ENCODE peak calls at places on chromosome 13, in seven cellular contexts. One of them, this sample, is unnamed.

GRCh38 chr13:24683370-24683769 is 3.2 kb downstream of the ATP12A start:
- DNase-seq in GM12878: no peak
- DNase-seq in H1: no peak
- DNase-seq in SK-N-SH: no peak
- DNase-seq in K562: no peak
- DNase-seq in HepG2: peak
- DNase-seq in GM12891: no peak
- DNase-seq in this sample: no peak

GRCh38 chr13:46908511-46908910 is 11.7 kb upstream of the HTR2A start:
- DNase-seq in GM12891: no peak
- DNase-seq in H1: no peak
- DNase-seq in HepG2: no peak
- DNase-seq in SK-N-SH: no peak
- DNase-seq in K562: no peak
- DNase-seq in GM12878: no peak
- DNase-seq in this sample: no peak

GRCh38 chr13:27079421-27079958 is 92.1 kb downstream of the USP12 start:
- DNase-seq in HepG2: no peak
- DNase-seq in K562: no peak
- DNase-seq in GM12878: no peak
- DNase-seq in GM12891: no peak
- DNase-seq in SK-N-SH: no peak
- DNase-seq in H1: no peak
- DNase-seq in this sample: no peak

GRCh38 chr13:98214008-98214643 is 37.1 kb upstream of the RNF113B start:
- DNase-seq in HepG2: no peak
- DNase-seq in K562: no peak
- DNase-seq in SK-N-SH: no peak
- DNase-seq in GM12878: no peak
- DNase-seq in H1: no peak
- DNase-seq in GM12891: no peak
- DNase-seq in this sample: no peak

GRCh38 chr13:91572439-91572838 is 174.0 kb downstream of the GPC5 start:
- DNase-seq in HepG2: no peak
- DNase-seq in GM12891: no peak
- DNase-seq in GM12878: no peak
- DNase-seq in H1: no peak
- DNase-seq in K562: no peak
- DNase-seq in SK-N-SH: no peak
- DNase-seq in this sample: no peak

GRCh38 chr13:28558567-28558966 is 63.6 kb upstream of the FLT1 start:
- DNase-seq in SK-N-SH: no peak
- DNase-seq in K562: no peak
- DNase-seq in GM12891: no peak
- DNase-seq in GM12878: no peak
- DNase-seq in H1: no peak
- DNase-seq in HepG2: no peak
- DNase-seq in this sample: no peak

GRCh38 chr13:44193731-44194130 is 179.9 kb upstream of the SERP2 start:
- DNase-seq in GM12878: no peak
- DNase-seq in H1: no peak
- DNase-seq in K562: no peak
- DNase-seq in SK-N-SH: no peak
- DNase-seq in GM12891: no peak
- DNase-seq in HepG2: no peak
- DNase-seq in this sample: no peak

GRCh38 chr13:21657538-21657937 is 13.3 kb upstream of the FGF9 start:
- DNase-seq in H1: no peak
- DNase-seq in GM12878: no peak
- DNase-seq in SK-N-SH: no peak
- DNase-seq in GM12891: no peak
- DNase-seq in K562: no peak
- DNase-seq in HepG2: no peak
- DNase-seq in this sample: no peak

GRCh38 chr13:47126432-47126831 is 229.6 kb upstream of the HTR2A start:
- DNase-seq in H1: no peak
- DNase-seq in GM12878: no peak
- DNase-seq in GM12891: no peak
- DNase-seq in K562: no peak
- DNase-seq in SK-N-SH: no peak
- DNase-seq in HepG2: no peak
- DNase-seq in this sample: no peak

GRCh38 chr13:75357576-75358295 is 124.2 kb downstream of the TBC1D4 start:
- DNase-seq in K562: peak
- DNase-seq in HepG2: peak
- DNase-seq in H1: peak
- DNase-seq in GM12878: no peak
- DNase-seq in GM12891: peak
- DNase-seq in SK-N-SH: peak
- DNase-seq in this sample: peak

GRCh38 chr13:114119196-114119595 is 13.2 kb downstream of the RASA3 start:
- DNase-seq in GM12891: no peak
- DNase-seq in GM12878: no peak
- DNase-seq in K562: no peak
- DNase-seq in HepG2: peak
- DNase-seq in H1: no peak
- DNase-seq in SK-N-SH: peak
- DNase-seq in this sample: no peak

GRCh38 chr13:108463365-108463764 is 166.0 kb upstream of the MYO16 start:
- DNase-seq in GM12891: no peak
- DNase-seq in HepG2: no peak
- DNase-seq in H1: no peak
- DNase-seq in GM12878: peak
- DNase-seq in K562: no peak
- DNase-seq in SK-N-SH: no peak
- DNase-seq in this sample: no peak

GRCh38 chr13:27396252-27396846 is 28.1 kb upstream of the GTF3A start:
- DNase-seq in K562: no peak
- DNase-seq in H1: no peak
- DNase-seq in HepG2: peak
- DNase-seq in SK-N-SH: no peak
- DNase-seq in GM12878: no peak
- DNase-seq in GM12891: no peak
- DNase-seq in this sample: no peak

GRCh38 chr13:39612023-39612637 is 9.1 kb upstream of the LHFPL6 start:
- DNase-seq in HepG2: peak
- DNase-seq in SK-N-SH: peak
- DNase-seq in GM12891: no peak
- DNase-seq in GM12878: no peak
- DNase-seq in H1: peak
- DNase-seq in K562: peak
- DNase-seq in this sample: no peak

GRCh38 chr13:89061821-89062220 is 1390.7 kb downstream of the SLITRK5 start:
- DNase-seq in H1: no peak
- DNase-seq in SK-N-SH: no peak
- DNase-seq in GM12891: no peak
- DNase-seq in HepG2: peak
- DNase-seq in K562: no peak
- DNase-seq in GM12878: no peak
- DNase-seq in this sample: no peak

GRCh38 chr13:73416093-73416492 is 357.3 kb downstream of the KLF5 start:
- DNase-seq in K562: no peak
- DNase-seq in H1: no peak
- DNase-seq in GM12891: no peak
- DNase-seq in SK-N-SH: no peak
- DNase-seq in HepG2: no peak
- DNase-seq in GM12878: no peak
- DNase-seq in this sample: no peak

GRCh38 chr13:102848956-102849355 is 3.1 kb downstream of the ERCC5 start:
- DNase-seq in GM12891: no peak
- DNase-seq in H1: no peak
- DNase-seq in GM12878: no peak
- DNase-seq in SK-N-SH: no peak
- DNase-seq in HepG2: no peak
- DNase-seq in K562: no peak
- DNase-seq in this sample: no peak

GRCh38 chr13:109345433-109345941 is 440.9 kb downstream of the IRS2 start:
- DNase-seq in SK-N-SH: peak
- DNase-seq in GM12891: no peak
- DNase-seq in GM12878: no peak
- DNase-seq in H1: no peak
- DNase-seq in K562: no peak
- DNase-seq in HepG2: no peak
- DNase-seq in this sample: no peak

GRCh38 chr13:51066091-51066831 is 44.8 kb downstream of the C13orf42 start:
- DNase-seq in HepG2: no peak
- DNase-seq in H1: peak
- DNase-seq in GM12891: no peak
- DNase-seq in K562: no peak
- DNase-seq in SK-N-SH: no peak
- DNase-seq in GM12878: no peak
- DNase-seq in this sample: no peak

GRCh38 chr13:65653548-65654078 is 1576.5 kb downstream of the PCDH9 start:
- DNase-seq in GM12878: no peak
- DNase-seq in K562: no peak
- DNase-seq in SK-N-SH: peak
- DNase-seq in H1: no peak
- DNase-seq in HepG2: no peak
- DNase-seq in GM12891: no peak
- DNase-seq in this sample: no peak

GRCh38 chr13:110338441-110339101 is 31.5 kb downstream of the COL4A2 start:
- DNase-seq in HepG2: no peak
- DNase-seq in H1: no peak
- DNase-seq in SK-N-SH: no peak
- DNase-seq in K562: no peak
- DNase-seq in GM12878: no peak
- DNase-seq in GM12891: no peak
- DNase-seq in this sample: no peak

GRCh38 chr13:27960362-27961226 is 8.5 kb downstream of the CDX2 start:
- DNase-seq in HepG2: peak
- DNase-seq in GM12878: no peak
- DNase-seq in GM12891: no peak
- DNase-seq in K562: peak
- DNase-seq in H1: peak
- DNase-seq in SK-N-SH: peak
- DNase-seq in this sample: no peak

GRCh38 chr13:63636231-63636993 is 2220.8 kb upstream of the PCDH20 start:
- DNase-seq in H1: no peak
- DNase-seq in K562: no peak
- DNase-seq in GM12878: peak
- DNase-seq in SK-N-SH: no peak
- DNase-seq in GM12891: no peak
- DNase-seq in HepG2: no peak
- DNase-seq in this sample: no peak

DNA sequence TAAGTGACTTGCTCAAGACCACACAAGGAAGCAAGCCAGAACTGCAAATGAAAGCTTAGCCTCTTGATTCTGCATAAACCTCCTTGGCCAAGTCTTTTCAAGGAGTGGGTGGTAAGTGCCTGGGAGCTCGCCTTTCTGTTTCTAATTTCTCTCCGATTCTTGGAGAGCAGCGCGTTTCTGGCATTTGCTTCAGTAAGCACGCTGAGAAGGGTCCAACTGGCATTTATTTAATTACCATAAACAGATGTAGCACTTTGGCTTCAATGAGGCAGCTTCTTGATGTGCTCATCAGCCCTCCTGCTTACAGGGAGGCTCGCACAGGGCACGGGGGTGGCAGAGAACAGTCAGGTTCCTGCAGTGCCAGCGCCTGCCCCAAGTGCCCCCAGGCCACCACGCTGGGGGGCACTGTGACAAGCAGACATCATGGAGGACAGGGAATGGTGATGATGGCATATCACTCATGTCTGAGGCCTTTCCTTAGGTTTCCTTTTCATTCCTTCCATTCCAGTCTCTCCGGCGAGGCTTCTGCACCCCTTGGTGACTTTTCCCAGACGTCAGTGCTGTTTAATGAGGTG is 13.3 kb downstream of the SIAH3 start:
- DNase-seq in GM12891: no peak
- DNase-seq in SK-N-SH: peak
- DNase-seq in HepG2: no peak
- DNase-seq in GM12878: no peak
- DNase-seq in K562: no peak
- DNase-seq in H1: no peak
- DNase-seq in this sample: no peak
- TF ChIP-seq TAF1 in GM12891: no peak
- TF ChIP-seq TAF1 in SK-N-SH: no peak
- TF ChIP-seq TAF1 in HepG2: no peak
- TF ChIP-seq TAF1 in GM12878: no peak
- TF ChIP-seq TAF1 in K562: no peak
- TF ChIP-seq TAF1 in H1: no peak
- TF ChIP-seq TAF1 in this sample: no peak

GRCh38 chr13:48333976-48334375 is 30.4 kb downstream of the RB1 start:
- DNase-seq in H1: no peak
- DNase-seq in HepG2: no peak
- DNase-seq in SK-N-SH: no peak
- DNase-seq in K562: no peak
- DNase-seq in GM12891: no peak
- DNase-seq in GM12878: no peak
- DNase-seq in this sample: no peak

GRCh38 chr13:48334534-48335127 is 31.1 kb downstream of the RB1 start:
- DNase-seq in K562: peak
- DNase-seq in GM12878: peak
- DNase-seq in SK-N-SH: peak
- DNase-seq in HepG2: peak
- DNase-seq in GM12891: no peak
- DNase-seq in H1: no peak
- DNase-seq in this sample: no peak
- TF ChIP-seq TAF1 in K562: no peak
- TF ChIP-seq TAF1 in GM12878: no peak
- TF ChIP-seq TAF1 in SK-N-SH: no peak
- TF ChIP-seq TAF1 in HepG2: no peak
- TF ChIP-seq TAF1 in GM12891: no peak
- TF ChIP-seq TAF1 in H1: no peak
- TF ChIP-seq TAF1 in this sample: no peak

GRCh38 chr13:20054586-20054985 is 96.1 kb downstream of the ZMYM2 start:
- DNase-seq in K562: no peak
- DNase-seq in GM12878: no peak
- DNase-seq in H1: no peak
- DNase-seq in SK-N-SH: no peak
- DNase-seq in HepG2: no peak
- DNase-seq in GM12891: no peak
- DNase-seq in this sample: no peak

GRCh38 chr13:20058476-20058875 is 99.9 kb downstream of the ZMYM2 start:
- DNase-seq in SK-N-SH: no peak
- DNase-seq in H1: no peak
- DNase-seq in HepG2: no peak
- DNase-seq in K562: no peak
- DNase-seq in GM12891: no peak
- DNase-seq in GM12878: no peak
- DNase-seq in this sample: no peak

GRCh38 chr13:20057214-20057613 is 98.7 kb downstream of the ZMYM2 start:
- DNase-seq in K562: no peak
- DNase-seq in HepG2: no peak
- DNase-seq in GM12878: no peak
- DNase-seq in SK-N-SH: no peak
- DNase-seq in H1: no peak
- DNase-seq in GM12891: no peak
- DNase-seq in this sample: no peak

GRCh38 chr13:20053891-20054290 is 95.4 kb downstream of the ZMYM2 start:
- DNase-seq in H1: no peak
- DNase-seq in K562: no peak
- DNase-seq in GM12891: no peak
- DNase-seq in HepG2: no peak
- DNase-seq in SK-N-SH: no peak
- DNase-seq in GM12878: no peak
- DNase-seq in this sample: no peak

GRCh38 chr13:20057963-20058362 is 99.4 kb downstream of the ZMYM2 start:
- DNase-seq in SK-N-SH: no peak
- DNase-seq in HepG2: no peak
- DNase-seq in K562: no peak
- DNase-seq in H1: no peak
- DNase-seq in GM12878: no peak
- DNase-seq in GM12891: no peak
- DNase-seq in this sample: no peak
- TF ChIP-seq TAF1 in SK-N-SH: no peak
- TF ChIP-seq TAF1 in HepG2: no peak
- TF ChIP-seq TAF1 in K562: no peak
- TF ChIP-seq TAF1 in H1: no peak
- TF ChIP-seq TAF1 in GM12878: no peak
- TF ChIP-seq TAF1 in GM12891: no peak
- TF ChIP-seq TAF1 in this sample: no peak

GRCh38 chr13:26022538-26023292 is 29.1 kb downstream of the SHISA2 start:
- DNase-seq in GM12878: no peak
- DNase-seq in SK-N-SH: peak
- DNase-seq in K562: no peak
- DNase-seq in H1: peak
- DNase-seq in GM12891: no peak
- DNase-seq in HepG2: no peak
- DNase-seq in this sample: no peak
- TF ChIP-seq TAF1 in GM12878: no peak
- TF ChIP-seq TAF1 in SK-N-SH: no peak
- TF ChIP-seq TAF1 in K562: no peak
- TF ChIP-seq TAF1 in H1: no peak
- TF ChIP-seq TAF1 in GM12891: no peak
- TF ChIP-seq TAF1 in HepG2: no peak
- TF ChIP-seq TAF1 in this sample: no peak

This sample was measured in GM12892.